ENCODE peak calls at places on chromosomes 3 and 15, in six cellular contexts. N is K562, E is GM12878, B is GM12892, L is H1, Z is HepG2. O is an unnamed sample.

GRCh38 chr3:128080323-128080898 is 28.2 kb downstream of the SEC61A1 start:
- DNase-seq in N (peak), B (no peak), L (no peak), Z (peak), E (no peak), O (no peak)

GRCh38 chr3:133506215-133506901 is 67.1 kb upstream of the CDV3 start:
- DNase-seq in Z (no peak), N (no peak), E (peak), L (no peak), B (no peak), O (peak)

GRCh38 chr3:14204605-14205284 is 26.1 kb downstream of the LSM3 start:
- DNase-seq in E (no peak), B (no peak), N (peak), L (no peak), Z (no peak), O (no peak)

GRCh38 chr15:88627463-88627862 is 6.3 kb downstream of the AEN start:
- DNase-seq in Z (no peak), N (no peak), E (no peak), L (no peak), B (no peak), O (no peak)

GRCh38 chr3:194779729-194780224 is 94.1 kb downstream of the FAM43A start:
- DNase-seq in N (no peak), Z (peak), E (no peak), B (no peak), L (no peak), O (no peak)

GRCh38 chr3:51538115-51538458 is 432 bp upstream of the RAD54L2 start:
- DNase-seq in Z (no peak), B (no peak), L (no peak), N (no peak), E (no peak), O (no peak)

GRCh38 chr3:48765376-48765775 is 48.4 kb upstream of the IP6K2 start:
- DNase-seq in Z (peak), E (no peak), B (no peak), L (no peak), N (no peak), O (no peak)

GRCh38 chr15:87387681-87388240 is 868.8 kb downstream of the NTRK3 start:
- DNase-seq in Z (no peak), L (no peak), N (no peak), B (no peak), E (no peak), O (no peak)

GRCh38 chr3:29285356-29286070 is 4.6 kb downstream of the RBMS3 start:
- DNase-seq in L (no peak), B (no peak), Z (no peak), E (no peak), N (no peak), O (no peak)

GRCh38 chr3:46542801-46543201 is 23.3 kb downstream of the LRRC2 start:
- DNase-seq in N (no peak), L (no peak), Z (no peak), E (no peak), B (no peak), O (no peak)

GRCh38 chr15:81031203-81031602 is 30.5 kb downstream of the TLNRD1 start:
- DNase-seq in N (no peak), L (no peak), B (no peak), E (no peak), Z (no peak), O (no peak)

GRCh38 chr15:29196306-29196705 is 73.3 kb downstream of the NSMCE3 start:
- DNase-seq in E (no peak), Z (no peak), L (peak), B (no peak), N (no peak), O (no peak)

GRCh38 chr15:101276501-101277037 is 716 bp downstream of the SELENOS start:
- DNase-seq in N (peak), E (no peak), Z (no peak), L (no peak), B (no peak), O (no peak)

GRCh38 chr3:147397155-147397888 is 9.0 kb downstream of the ZIC4 start:
- DNase-seq in B (no peak), Z (no peak), L (no peak), E (no peak), N (no peak), O (no peak)
- TF ChIP-seq POLR2AphosphoS5 in B (no peak), Z (no peak), L (no peak), E (no peak), N (no peak), O (no peak)

DNA sequence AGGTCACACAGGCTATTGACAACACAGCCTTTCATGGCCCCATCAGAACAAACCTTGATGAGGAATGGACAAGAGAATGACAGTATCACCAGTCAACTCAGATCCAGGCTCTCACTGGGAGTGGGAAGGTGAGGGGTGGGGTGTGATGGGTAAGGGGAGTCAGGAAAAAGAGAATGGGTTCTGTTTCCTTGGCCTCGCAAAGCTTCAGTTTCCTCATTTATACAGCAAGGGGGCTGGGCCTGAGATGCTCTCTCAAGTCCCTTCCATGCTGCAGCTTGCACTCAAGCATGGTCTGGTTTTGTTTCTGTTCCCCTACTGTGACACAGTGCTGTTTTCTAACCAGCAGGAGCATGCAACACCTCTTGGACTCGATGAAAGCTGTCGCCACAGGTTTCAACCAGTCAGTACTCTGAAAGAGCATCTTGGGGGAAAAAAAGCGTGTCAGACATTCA is 65.7 kb upstream of the IL12A start:
- DNase-seq in E (peak), L (no peak), N (no peak), B (no peak), Z (no peak), O (peak)
- TF ChIP-seq TAF1 in E (peak), L (no peak), N (no peak), B (no peak), Z (no peak), O (no peak)

DNA sequence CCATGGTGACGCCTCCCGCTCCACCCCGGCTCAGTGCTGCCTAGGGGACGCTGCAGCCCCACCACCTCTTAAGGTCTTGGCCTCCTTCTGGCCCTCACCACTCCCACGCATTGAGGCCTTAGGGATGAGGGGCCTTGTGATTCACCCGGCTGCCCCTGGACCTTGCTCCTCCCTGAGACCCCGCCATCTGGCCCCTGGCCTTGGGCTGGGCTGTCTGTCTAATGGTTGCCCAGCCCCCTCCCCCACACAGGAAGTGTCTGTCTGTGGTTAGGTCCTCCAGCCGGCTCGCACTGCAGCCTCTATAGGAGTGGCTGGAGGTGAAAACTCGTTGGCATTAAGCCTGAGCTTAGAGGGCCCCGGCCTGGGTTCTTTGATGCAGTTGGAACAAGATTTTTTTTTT is 21.5 kb upstream of the MTHFS start:
- DNase-seq in Z (no peak), B (no peak), E (no peak), N (no peak), L (no peak), O (no peak)
- TF ChIP-seq POLR2A in Z (no peak), B (no peak), E (peak), N (no peak), L (no peak), O (no peak)

GRCh38 chr3:189167027-189167766 is 4.6 kb upstream of the TPRG1 start:
- DNase-seq in B (no peak), E (no peak), N (no peak), L (no peak), Z (no peak), O (no peak)
- TF ChIP-seq POLR2AphosphoS5 in B (no peak), E (no peak), N (no peak), L (no peak), Z (no peak), O (no peak)

GRCh38 chr3:184299488-184300376 is 691 bp downstream of the PSMD2 start:
- DNase-seq in L (no peak), N (no peak), E (no peak), B (no peak), Z (no peak), O (no peak)

GRCh38 chr3:184296616-184297015 is 2.4 kb upstream of the PSMD2 start:
- DNase-seq in N (no peak), E (no peak), L (no peak), B (no peak), Z (no peak), O (no peak)

GRCh38 chr3:184295771-184296170 is 3.3 kb upstream of the PSMD2 start:
- DNase-seq in Z (no peak), B (no peak), E (no peak), N (no peak), L (no peak), O (no peak)

GRCh38 chr3:184298759-184299487 is at the start of gene PSMD2:
- DNase-seq in L (peak), N (peak), Z (peak), E (peak), B (peak), O (peak)

DNA sequence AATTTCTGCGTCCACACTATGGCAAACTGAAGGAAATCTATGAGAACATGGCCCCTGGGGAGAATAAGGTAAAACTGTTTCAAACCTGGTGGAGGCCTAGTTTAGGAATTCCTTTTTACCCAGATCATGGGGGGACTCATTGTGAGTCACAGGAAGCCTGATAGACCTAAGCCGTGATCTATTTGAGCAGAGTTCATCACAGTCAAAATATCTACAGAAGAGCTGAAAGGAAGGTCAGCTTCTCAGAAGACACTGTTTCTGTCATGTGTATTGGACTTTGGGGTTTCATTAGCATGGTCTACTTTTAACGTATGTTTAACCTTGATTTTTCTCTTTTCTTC is 1.3 kb downstream of the PSMD2 start:
- DNase-seq in N (no peak), B (no peak), L (no peak), E (no peak), Z (no peak), O (no peak)
- TF ChIP-seq TAF1 in N (no peak), B (no peak), L (no peak), E (no peak), Z (no peak), O (no peak)

O was measured in GM12891.